ENCODE peak calls at places on chromosomes 16 and 17, in seven cellular contexts. D is CD4-positive, alpha-beta T cell; J is activated CD4-positive, alpha-beta T cell treated with anti-CD3 and anti-CD28 coated beads, Interleukin-2, amount 50 U/mL, for 1 hour; H is mucosa of gallbladder; Q is stimulated activated CD8-positive, alpha-beta memory T cell treated with anti-CD3 and anti-CD28 coated beads, Interleukin-7, amount 100 ng/mL, for 24 hours; Y is pancreas; T is MV-4-11. K is an unnamed sample.

GRCh38 chr16:77212736-77213541 is 13.7 kb downstream of the SYCE1L start:
- DNase-seq in Y (peak), D (peak), Q (peak), T (no peak), J (peak), H (peak), K (peak)

GRCh38 chr17:73562896-73563295 is 81.3 kb downstream of the SDK2 start:
- DNase-seq in J (no peak), Y (no peak), Q (no peak), D (no peak), H (no peak), T (no peak), K (no peak)

GRCh38 chr16:90004577-90004976 is 14.7 kb downstream of the DBNDD1 start:
- DNase-seq in T (no peak), Q (no peak), J (no peak), H (no peak), Y (no peak), D (no peak), K (no peak)

GRCh38 chr17:13957636-13958035 is 111.7 kb upstream of the COX10 start:
- DNase-seq in H (no peak), D (no peak), T (no peak), Y (no peak), Q (no peak), J (no peak), K (no peak)

GRCh38 chr16:57956924-57957323 is 14.0 kb downstream of the CNGB1 start:
- DNase-seq in H (no peak), Q (no peak), D (no peak), Y (no peak), T (no peak), J (no peak), K (no peak)

GRCh38 chr16:20898938-20899502 is 1.1 kb downstream of the DCUN1D3 start:
- DNase-seq in T (no peak), J (no peak), D (no peak), H (no peak), Y (no peak), Q (no peak), K (no peak)

GRCh38 chr17:49924116-49924515 is 44.9 kb upstream of the DLX4 start:
- DNase-seq in T (no peak), H (no peak), D (no peak), J (no peak), Q (no peak), Y (no peak), K (no peak)

GRCh38 chr17:35293151-35293837 is 50.4 kb downstream of the SLFN5 start:
- DNase-seq in H (no peak), Y (no peak), Q (no peak), D (no peak), T (peak), J (no peak), K (no peak)

GRCh38 chr17:35917519-35918213 is 12.9 kb downstream of the RDM1 start:
- DNase-seq in H (no peak), T (no peak), Q (no peak), D (no peak), Y (no peak), J (no peak), K (no peak)

GRCh38 chr16:81535679-81536360 is 91.2 kb downstream of the CMIP start:
- DNase-seq in Q (no peak), Y (no peak), D (no peak), J (no peak), H (no peak), T (no peak), K (no peak)

GRCh38 chr17:10936931-10937330 is 99.0 kb upstream of the PIRT start:
- DNase-seq in Q (no peak), T (no peak), J (no peak), D (no peak), Y (no peak), H (no peak), K (no peak)

GRCh38 chr17:50564916-50565315 is 4.4 kb downstream of the CACNA1G start:
- DNase-seq in Q (no peak), Y (no peak), H (peak), J (no peak), T (peak), D (no peak), K (peak)

GRCh38 chr16:88500255-88500661 is 47.2 kb downstream of the ZFPM1 start:
- DNase-seq in Q (no peak), Y (peak), T (no peak), J (no peak), D (no peak), H (no peak), K (no peak)

GRCh38 chr17:39404542-39405378 is 3.3 kb upstream of the FBXL20 start:
- DNase-seq in H (no peak), Q (no peak), J (no peak), T (peak), D (no peak), Y (no peak), K (no peak)

GRCh38 chr17:82808921-82809905 is 30.6 kb downstream of the ZNF750 start:
- DNase-seq in H (no peak), Q (no peak), J (no peak), T (no peak), Y (no peak), D (no peak), K (no peak)

GRCh38 chr17:76529643-76530488 is 7.6 kb downstream of the CYGB start:
- DNase-seq in T (peak), Y (peak), J (no peak), Q (no peak), D (no peak), H (peak), K (peak)

K was measured in left colon.